ENCODE peak calls at places on chromosomes 6 and 20, in four cellular contexts. One of them, this sample, is unnamed. For H3K4me1 and H3K36me3, the result is how much of the 10 kb centered on the place peaks cover.

GRCh38 chr6:1296542-1296941 is 15.4 kb upstream of the FOXQ1 start:
- DNase-seq in stomach: no peak
- DNase-seq in adipocyte: peak
- DNase-seq in CD4-positive, CD25-positive, alpha-beta regulatory T cell: no peak
- DNase-seq in this sample: no peak

GRCh38 chr6:139979021-139979721 is 604.7 kb upstream of the CITED2 start:
- DNase-seq in CD4-positive, CD25-positive, alpha-beta regulatory T cell: no peak
- DNase-seq in adipocyte: peak
- DNase-seq in stomach: no peak
- DNase-seq in this sample: peak

GRCh38 chr6:62298745-62299392 is 12.8 kb upstream of the KHDRBS2 start:
- DNase-seq in stomach: no peak
- DNase-seq in CD4-positive, CD25-positive, alpha-beta regulatory T cell: no peak
- DNase-seq in adipocyte: no peak
- DNase-seq in this sample: no peak

GRCh38 chr6:122717350-122717749 is 62.2 kb upstream of the FABP7 start:
- DNase-seq in stomach: no peak
- DNase-seq in adipocyte: no peak
- DNase-seq in CD4-positive, CD25-positive, alpha-beta regulatory T cell: no peak
- DNase-seq in this sample: no peak

GRCh38 chr6:71567562-71567961 is 279.0 kb downstream of the OGFRL1 start:
- DNase-seq in stomach: no peak
- DNase-seq in CD4-positive, CD25-positive, alpha-beta regulatory T cell: no peak
- DNase-seq in adipocyte: no peak
- DNase-seq in this sample: no peak

GRCh38 chr6:116168148-116168547 is 42.2 kb upstream of the COL10A1 start:
- DNase-seq in adipocyte: no peak
- DNase-seq in stomach: no peak
- DNase-seq in CD4-positive, CD25-positive, alpha-beta regulatory T cell: no peak
- DNase-seq in this sample: no peak

GRCh38 chr6:88013015-88013414 is 34.6 kb upstream of the SPACA1 start:
- DNase-seq in adipocyte: no peak
- DNase-seq in CD4-positive, CD25-positive, alpha-beta regulatory T cell: no peak
- DNase-seq in stomach: no peak
- DNase-seq in this sample: no peak

GRCh38 chr6:23775127-23775526 is 350.9 kb upstream of the NRSN1 start:
- DNase-seq in stomach: no peak
- DNase-seq in adipocyte: peak
- DNase-seq in CD4-positive, CD25-positive, alpha-beta regulatory T cell: no peak
- DNase-seq in this sample: no peak

GRCh38 chr6:13522639-13523038 is 35.2 kb upstream of the GFOD1 start:
- DNase-seq in stomach: no peak
- DNase-seq in adipocyte: peak
- DNase-seq in CD4-positive, CD25-positive, alpha-beta regulatory T cell: no peak
- DNase-seq in this sample: no peak

GRCh38 chr20:59027746-59028320 is 4.3 kb downstream of the ATP5F1E start:
- DNase-seq in stomach: no peak
- DNase-seq in adipocyte: peak
- DNase-seq in CD4-positive, CD25-positive, alpha-beta regulatory T cell: no peak
- DNase-seq in this sample: no peak

GRCh38 chr20:51604851-51605250 is 62.3 kb upstream of the NFATC2 start:
- DNase-seq in stomach: no peak
- DNase-seq in adipocyte: no peak
- DNase-seq in CD4-positive, CD25-positive, alpha-beta regulatory T cell: no peak
- DNase-seq in this sample: no peak

GRCh38 chr20:57136734-57137133 is 129.7 kb downstream of the BMP7 start:
- DNase-seq in adipocyte: no peak
- DNase-seq in CD4-positive, CD25-positive, alpha-beta regulatory T cell: no peak
- DNase-seq in stomach: no peak
- DNase-seq in this sample: no peak

GRCh38 chr6:163626073-163626867 is 211.8 kb downstream of the QKI start:
- DNase-seq in adipocyte: no peak
- DNase-seq in stomach: no peak
- DNase-seq in CD4-positive, CD25-positive, alpha-beta regulatory T cell: no peak
- DNase-seq in this sample: no peak

GRCh38 chr6:125471703-125472102 is 169.9 kb upstream of the HDDC2 start:
- DNase-seq in stomach: no peak
- DNase-seq in adipocyte: peak
- DNase-seq in CD4-positive, CD25-positive, alpha-beta regulatory T cell: no peak
- DNase-seq in this sample: no peak

GRCh38 chr20:35791823-35792222 is 20.0 kb downstream of the PHF20 start:
- DNase-seq in CD4-positive, CD25-positive, alpha-beta regulatory T cell: no peak
- DNase-seq in adipocyte: peak
- DNase-seq in stomach: no peak
- DNase-seq in this sample: no peak

GRCh38 chr20:64039293-64040160 is 3.5 kb downstream of the C20orf204 start:
- DNase-seq in CD4-positive, CD25-positive, alpha-beta regulatory T cell: no peak
- DNase-seq in adipocyte: no peak
- DNase-seq in stomach: no peak
- DNase-seq in this sample: no peak

GRCh38 chr6:28982476-28983266 is 22.4 kb downstream of the ZNF311 start:
- DNase-seq in CD4-positive, CD25-positive, alpha-beta regulatory T cell: no peak
- DNase-seq in adipocyte: peak
- DNase-seq in stomach: no peak
- DNase-seq in this sample: peak

GRCh38 chr6:13331516-13332348 is 3.4 kb upstream of the TBC1D7 start:
- DNase-seq in stomach: no peak
- DNase-seq in adipocyte: peak
- DNase-seq in CD4-positive, CD25-positive, alpha-beta regulatory T cell: no peak
- DNase-seq in this sample: no peak

GRCh38 chr20:57869951-57870315 is 160.1 kb upstream of the PMEPA1 start:
- DNase-seq in adipocyte: no peak
- DNase-seq in CD4-positive, CD25-positive, alpha-beta regulatory T cell: no peak
- DNase-seq in stomach: no peak
- DNase-seq in this sample: no peak

GRCh38 chr6:142645663-142646062 is 299.3 kb downstream of the HIVEP2 start:
- DNase-seq in CD4-positive, CD25-positive, alpha-beta regulatory T cell: no peak
- DNase-seq in adipocyte: no peak
- DNase-seq in stomach: no peak
- DNase-seq in this sample: no peak

GRCh38 chr6:33692760-33693158 is 18.7 kb downstream of the UQCC2 start:
- DNase-seq in stomach: peak
- DNase-seq in adipocyte: no peak
- DNase-seq in CD4-positive, CD25-positive, alpha-beta regulatory T cell: peak
- DNase-seq in this sample: peak

GRCh38 chr6:129628101-129628815 is 81.7 kb downstream of the ARHGAP18 start:
- DNase-seq in stomach: no peak
- DNase-seq in adipocyte: no peak
- DNase-seq in CD4-positive, CD25-positive, alpha-beta regulatory T cell: no peak
- DNase-seq in this sample: no peak

GRCh38 chr20:54197621-54198604 is 10.0 kb upstream of the PFDN4 start:
- DNase-seq in CD4-positive, CD25-positive, alpha-beta regulatory T cell: no peak
- DNase-seq in stomach: no peak
- DNase-seq in adipocyte: peak
- DNase-seq in this sample: no peak

GRCh38 chr20:7980332-7981046 is 39.1 kb downstream of the TMX4 start:
- DNase-seq in stomach: no peak
- DNase-seq in adipocyte: peak
- DNase-seq in CD4-positive, CD25-positive, alpha-beta regulatory T cell: no peak
- DNase-seq in this sample: no peak

GRCh38 chr6:168272379-168273011 is 47.1 kb downstream of the DACT2 start:
- DNase-seq in CD4-positive, CD25-positive, alpha-beta regulatory T cell: no peak
- DNase-seq in stomach: no peak
- DNase-seq in adipocyte: no peak
- DNase-seq in this sample: no peak

DNA sequence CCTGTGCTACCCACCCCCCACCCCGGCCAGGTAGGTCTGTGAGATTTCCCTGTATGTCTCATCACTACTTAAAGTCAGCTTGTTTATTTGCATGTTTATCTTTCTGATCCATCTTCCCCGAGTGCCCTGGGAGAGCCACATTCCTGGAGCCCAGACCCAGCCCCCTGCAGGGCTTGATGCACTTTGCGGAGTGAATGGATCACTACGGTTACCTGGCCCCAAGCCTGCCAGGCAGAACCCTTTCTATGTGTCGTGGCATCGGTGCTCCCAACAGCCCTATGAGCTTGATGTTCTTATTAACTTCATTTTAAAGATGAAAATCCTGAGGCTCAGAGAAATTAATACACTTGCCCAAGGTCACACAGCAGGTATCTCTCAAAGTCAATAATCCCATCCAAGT is 13.6 kb upstream of the SLCO4A1 start:
- DNase-seq in CD4-positive, CD25-positive, alpha-beta regulatory T cell: no peak
- DNase-seq in adipocyte: no peak
- DNase-seq in stomach: no peak
- DNase-seq in this sample: no peak
- H3K4me3 ChIP-seq in CD4-positive, CD25-positive, alpha-beta regulatory T cell: no peak
- H3K4me3 ChIP-seq in adipocyte: no peak
- H3K4me3 ChIP-seq in stomach: no peak
- H3K4me3 ChIP-seq in this sample: no peak

GRCh38 chr6:100879317-100879716 is 1.8 kb downstream of the ASCC3 start:
- DNase-seq in CD4-positive, CD25-positive, alpha-beta regulatory T cell: no peak
- DNase-seq in adipocyte: no peak
- DNase-seq in stomach: no peak
- DNase-seq in this sample: no peak
- H3K4me1 ChIP-seq in CD4-positive, CD25-positive, alpha-beta regulatory T cell: under half
- H3K4me1 ChIP-seq in adipocyte: under half
- H3K4me1 ChIP-seq in stomach: under half
- H3K4me1 ChIP-seq in this sample: under half

GRCh38 chr6:160929831-160930230 is 61.7 kb upstream of the MAP3K4 start:
- DNase-seq in stomach: no peak
- DNase-seq in adipocyte: no peak
- DNase-seq in CD4-positive, CD25-positive, alpha-beta regulatory T cell: no peak
- DNase-seq in this sample: no peak
- H3K36me3 ChIP-seq in stomach: under half
- H3K36me3 ChIP-seq in adipocyte: under half
- H3K36me3 ChIP-seq in CD4-positive, CD25-positive, alpha-beta regulatory T cell: under half
- H3K36me3 ChIP-seq in this sample: under half

GRCh38 chr6:5007531-5007930 is 3.7 kb upstream of the RPP40 start:
- DNase-seq in stomach: no peak
- DNase-seq in adipocyte: no peak
- DNase-seq in CD4-positive, CD25-positive, alpha-beta regulatory T cell: no peak
- DNase-seq in this sample: no peak

GRCh38 chr6:4999586-4999985 is 4.3 kb downstream of the RPP40 start:
- DNase-seq in adipocyte: peak
- DNase-seq in CD4-positive, CD25-positive, alpha-beta regulatory T cell: no peak
- DNase-seq in stomach: no peak
- DNase-seq in this sample: no peak

GRCh38 chr6:5003604-5004372 is at the start of gene RPP40:
- DNase-seq in CD4-positive, CD25-positive, alpha-beta regulatory T cell: peak
- DNase-seq in stomach: peak
- DNase-seq in adipocyte: peak
- DNase-seq in this sample: peak

GRCh38 chr6:5006182-5006581 is 2.3 kb upstream of the RPP40 start:
- DNase-seq in CD4-positive, CD25-positive, alpha-beta regulatory T cell: no peak
- DNase-seq in adipocyte: no peak
- DNase-seq in stomach: no peak
- DNase-seq in this sample: no peak

GRCh38 chr6:5004373-5005037 is 668 bp upstream of the RPP40 start:
- DNase-seq in CD4-positive, CD25-positive, alpha-beta regulatory T cell: no peak
- DNase-seq in stomach: no peak
- DNase-seq in adipocyte: no peak
- DNase-seq in this sample: no peak
- H3K4me3 ChIP-seq in CD4-positive, CD25-positive, alpha-beta regulatory T cell: peak
- H3K4me3 ChIP-seq in stomach: peak
- H3K4me3 ChIP-seq in adipocyte: peak
- H3K4me3 ChIP-seq in this sample: peak

DNA sequence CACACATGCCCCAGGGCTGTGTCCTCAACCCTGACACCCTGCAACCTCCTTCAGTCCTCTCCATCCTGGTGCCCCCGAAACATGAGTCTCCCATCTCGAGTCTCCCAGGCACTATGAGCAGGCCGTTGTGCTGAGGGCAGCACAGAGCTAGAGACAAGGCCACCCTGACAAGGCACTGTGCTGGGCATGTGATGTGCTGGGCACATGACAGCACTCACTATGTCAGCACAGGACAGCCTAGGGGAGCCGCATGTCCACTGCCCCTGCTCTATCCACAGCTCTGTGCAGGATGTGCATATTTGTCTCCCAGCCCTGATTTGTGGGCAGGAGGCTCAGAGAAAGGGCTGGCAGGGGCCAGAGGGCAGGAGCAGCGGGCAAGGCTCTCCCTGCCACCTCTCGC is 362.1 kb upstream of the AGPAT4 start:
- DNase-seq in stomach: no peak
- DNase-seq in adipocyte: no peak
- DNase-seq in CD4-positive, CD25-positive, alpha-beta regulatory T cell: no peak
- DNase-seq in this sample: no peak
- H3K4me1 ChIP-seq in stomach: under half
- H3K4me1 ChIP-seq in adipocyte: under half
- H3K4me1 ChIP-seq in CD4-positive, CD25-positive, alpha-beta regulatory T cell: under half
- H3K4me1 ChIP-seq in this sample: under half

GRCh38 chr20:48722737-48723191 is 105.0 kb downstream of the PREX1 start:
- DNase-seq in adipocyte: peak
- DNase-seq in CD4-positive, CD25-positive, alpha-beta regulatory T cell: no peak
- DNase-seq in stomach: peak
- DNase-seq in this sample: no peak
- H3K36me3 ChIP-seq in adipocyte: under half
- H3K36me3 ChIP-seq in CD4-positive, CD25-positive, alpha-beta regulatory T cell: half or more
- H3K36me3 ChIP-seq in stomach: under half
- H3K36me3 ChIP-seq in this sample: under half

This sample was measured in heart right ventricle.